ENCODE peak calls at places on chromosomes 12 and 14, in seven cellular contexts. S is WTC11, G is ovary, J is nephron progenitor cell, X is heart right ventricle, F is fibroblast of lung, T is fibroblast of mammary gland. H is an unnamed sample.

GRCh38 chr14:95784137-95784536 is 70.2 kb upstream of the TCL1A start:
- DNase-seq in S (peak), G (no peak), J (peak), X (no peak), F (peak), T (peak), H (peak)

GRCh38 chr14:98984719-98985041 is 287.3 kb downstream of the BCL11B start:
- DNase-seq in S (no peak), G (no peak), J (no peak), X (no peak), F (no peak), T (no peak), H (no peak)

GRCh38 chr14:44962573-44963528 is 861 bp downstream of the TOGARAM1 start:
- DNase-seq in S (peak), G (peak), J (peak), X (peak), F (peak), T (peak), H (peak)

GRCh38 chr12:402127-402456 is 648 bp downstream of the CCDC77 start:
- DNase-seq in S (peak), G (no peak), J (peak), X (no peak), F (peak), T (peak), H (peak)

GRCh38 chr12:2886768-2887450 is 3.8 kb upstream of the TULP3 start:
- DNase-seq in S (no peak), G (no peak), J (no peak), X (no peak), F (no peak), T (no peak), H (no peak)

GRCh38 chr12:53365245-53365904 is 14.6 kb upstream of the SP1 start:
- DNase-seq in S (no peak), G (no peak), J (no peak), X (no peak), F (no peak), T (peak), H (no peak)

GRCh38 chr12:43789941-43790340 is 16.2 kb downstream of the TWF1 start:
- DNase-seq in S (no peak), G (no peak), J (no peak), X (no peak), F (peak), T (peak), H (no peak)

GRCh38 chr12:67251012-67251411 is 18.1 kb upstream of the CAND1 start:
- DNase-seq in S (no peak), G (no peak), J (no peak), X (no peak), F (no peak), T (no peak), H (no peak)

GRCh38 chr14:31582286-31582691 is 21.1 kb downstream of the NUBPL start:
- DNase-seq in S (no peak), G (peak), J (no peak), X (no peak), F (peak), T (peak), H (no peak)

GRCh38 chr14:55654233-55654632 is 74.2 kb downstream of the KTN1 start:
- DNase-seq in S (no peak), G (no peak), J (no peak), X (no peak), F (no peak), T (no peak), H (no peak)

GRCh38 chr12:109258201-109258600 is 50.9 kb downstream of the FOXN4 start:
- DNase-seq in S (no peak), G (no peak), J (no peak), X (no peak), F (no peak), T (no peak), H (no peak)

GRCh38 chr12:34186492-34186891 is 164.2 kb downstream of the ALG10 start:
- DNase-seq in S (no peak), G (no peak), J (no peak), X (no peak), F (no peak), T (no peak), H (no peak)

GRCh38 chr12:30909088-30909688 is 17.4 kb upstream of the TSPAN11 start:
- DNase-seq in S (no peak), G (no peak), J (no peak), X (no peak), F (no peak), T (peak), H (no peak)

GRCh38 chr12:39883411-39883810 is 222.5 kb downstream of the SLC2A13 start:
- DNase-seq in S (no peak), G (no peak), J (no peak), X (no peak), F (no peak), T (no peak), H (no peak)

GRCh38 chr14:98704441-98704840 is 567.6 kb downstream of the BCL11B start:
- DNase-seq in S (no peak), G (no peak), J (no peak), X (no peak), F (no peak), T (no peak), H (no peak)

GRCh38 chr12:128486951-128487350 is 220.0 kb downstream of the TMEM132C start:
- DNase-seq in S (no peak), G (no peak), J (no peak), X (no peak), F (no peak), T (no peak), H (no peak)

GRCh38 chr14:89910706-89911017 is 43.9 kb downstream of the EFCAB11 start:
- DNase-seq in S (no peak), G (no peak), J (no peak), X (no peak), F (no peak), T (no peak), H (no peak)

GRCh38 chr12:132456944-132457495 is 32.9 kb upstream of the FBRSL1 start:
- DNase-seq in S (no peak), G (peak), J (no peak), X (no peak), F (no peak), T (no peak), H (no peak)

GRCh38 chr14:37678916-37679315 is 83.5 kb downstream of the TTC6 start:
- DNase-seq in S (no peak), G (no peak), J (no peak), X (no peak), F (no peak), T (no peak), H (peak)

GRCh38 chr14:73249564-73250316 is 12.4 kb downstream of the PAPLN start:
- DNase-seq in S (no peak), G (no peak), J (no peak), X (no peak), F (no peak), T (no peak), H (no peak)

GRCh38 chr14:67943947-67944346 is 124.4 kb downstream of the RAD51B start:
- DNase-seq in S (peak), G (peak), J (peak), X (no peak), F (peak), T (peak), H (peak)

GRCh38 chr14:29584992-29585391 is 342.7 kb downstream of the PRKD1 start:
- DNase-seq in S (peak), G (peak), J (peak), X (peak), F (peak), T (peak), H (no peak)

GRCh38 chr14:22991852-22992251 is 9.5 kb upstream of the AJUBA start:
- DNase-seq in S (no peak), G (no peak), J (no peak), X (no peak), F (no peak), T (no peak), H (no peak)

GRCh38 chr12:75345531-75345930 is 11.1 kb downstream of the GLIPR1L1 start:
- DNase-seq in S (no peak), G (no peak), J (no peak), X (no peak), F (no peak), T (peak), H (peak)

GRCh38 chr14:103246089-103246488 is 87.9 kb upstream of the EIF5 start:
- DNase-seq in S (no peak), G (no peak), J (no peak), X (no peak), F (no peak), T (no peak), H (no peak)

GRCh38 chr12:31900271-31900670 is 58.9 kb upstream of the RESF1 start:
- DNase-seq in S (no peak), G (no peak), J (no peak), X (no peak), F (no peak), T (no peak), H (peak)

GRCh38 chr12:118061011-118061875 is at the start of gene WSB2:
- DNase-seq in S (peak), G (peak), J (peak), X (peak), F (peak), T (peak), H (peak)

GRCh38 chr12:77133566-77133965 is 68.2 kb upstream of the E2F7 start:
- DNase-seq in S (peak), G (peak), J (peak), X (peak), F (peak), T (peak), H (peak)

GRCh38 chr14:105091335-105092123 is 26.3 kb upstream of the GPR132 start:
- DNase-seq in S (no peak), G (peak), J (peak), X (peak), F (no peak), T (no peak), H (peak)

GRCh38 chr12:31118347-31118830 is 44.7 kb downstream of the DDX11 start:
- DNase-seq in S (peak), G (no peak), J (peak), X (no peak), F (no peak), T (no peak), H (no peak)

GRCh38 chr12:53577941-53578352 is 48.2 kb downstream of the ATF7 start:
- DNase-seq in S (no peak), G (no peak), J (no peak), X (no peak), F (no peak), T (no peak), H (no peak)

GRCh38 chr14:88346048-88346639 is 23.1 kb upstream of the KCNK10 start:
- DNase-seq in S (no peak), G (no peak), J (no peak), X (no peak), F (no peak), T (no peak), H (peak)

GRCh38 chr12:82473111-82473754 is 114.9 kb downstream of the METTL25 start:
- DNase-seq in S (no peak), G (no peak), J (no peak), X (no peak), F (no peak), T (no peak), H (no peak)

GRCh38 chr12:95805864-95806669 is 15.5 kb upstream of the NTN4 start:
- DNase-seq in S (no peak), G (no peak), J (no peak), X (no peak), F (peak), T (peak), H (peak)

GRCh38 chr14:63840981-63841380 is 11.8 kb upstream of the SYNE2 start:
- DNase-seq in S (peak), G (no peak), J (no peak), X (peak), F (no peak), T (no peak), H (no peak)

GRCh38 chr14:39050389-39050788 is 52.6 kb downstream of the SEC23A start:
- DNase-seq in S (no peak), G (no peak), J (no peak), X (no peak), F (peak), T (peak), H (peak)

GRCh38 chr12:89040146-89040964 is 311.9 kb downstream of the DUSP6 start:
- DNase-seq in S (peak), G (no peak), J (no peak), X (no peak), F (no peak), T (no peak), H (peak)

GRCh38 chr12:24960222-24960855 is 11.4 kb upstream of the BCAT1 start:
- DNase-seq in S (peak), G (no peak), J (peak), X (no peak), F (peak), T (peak), H (peak)

GRCh38 chr14:104421401-104421821 is 158.2 kb upstream of the C14orf180 start:
- DNase-seq in S (no peak), G (no peak), J (no peak), X (no peak), F (no peak), T (no peak), H (no peak)

GRCh38 chr12:49585477-49586445 is 17.8 kb upstream of the MCRS1 start:
- DNase-seq in S (no peak), G (no peak), J (no peak), X (no peak), F (no peak), T (no peak), H (no peak)
- TF ChIP-seq CTCF in S (no peak), G (no peak), J (no peak), X (no peak), F (no peak), T (no peak), H (no peak)

GRCh38 chr12:116950628-116951325 is 40.0 kb downstream of the FBXW8 start:
- DNase-seq in S (no peak), G (no peak), J (no peak), X (no peak), F (no peak), T (no peak), H (no peak)
- TF ChIP-seq CTCF in S (no peak), G (no peak), J (no peak), X (no peak), F (no peak), T (no peak), H (no peak)

DNA sequence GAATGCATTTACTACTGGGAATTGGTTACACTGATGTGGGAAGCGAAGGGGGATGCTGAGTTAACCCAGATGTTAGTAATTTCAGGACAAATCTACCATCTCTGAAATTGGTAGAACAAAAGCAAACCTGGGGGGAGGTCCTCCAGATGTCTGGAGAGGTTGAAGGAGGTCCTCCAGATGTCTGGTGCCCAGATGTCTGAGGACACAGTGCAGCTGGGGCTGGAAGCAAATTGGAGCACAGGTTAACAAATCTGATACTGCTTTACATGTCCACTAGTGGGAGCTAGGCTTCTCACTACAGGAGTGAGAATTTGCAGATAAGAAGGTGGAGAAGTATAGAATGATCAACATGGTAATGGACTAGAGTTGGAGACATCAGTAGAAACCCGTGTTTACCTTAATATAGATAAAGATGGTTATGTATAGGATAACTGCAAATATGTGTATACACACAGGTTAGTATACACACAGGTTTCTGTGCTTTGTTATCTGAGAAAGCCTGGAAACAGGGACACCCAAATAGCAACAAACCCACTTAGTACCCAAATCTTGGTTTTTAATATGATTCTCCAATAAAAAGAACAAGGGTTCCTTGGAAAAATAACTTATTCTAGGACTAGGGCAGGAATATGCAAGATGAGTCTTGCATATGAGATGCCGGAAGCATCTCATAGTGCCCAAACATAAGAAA is 162.5 kb downstream of the C12orf50 start:
- DNase-seq in S (no peak), G (no peak), J (no peak), X (no peak), F (peak), T (peak), H (peak)
- TF ChIP-seq CTCF in S (no peak), G (no peak), J (peak), X (no peak), F (peak), T (peak), H (peak)

GRCh38 chr14:77158175-77158908 is 16.8 kb upstream of the ZDHHC22 start:
- DNase-seq in S (peak), G (no peak), J (peak), X (peak), F (peak), T (peak), H (peak)
- TF ChIP-seq CTCF in S (no peak), G (no peak), J (no peak), X (peak), F (no peak), T (no peak), H (no peak)

DNA sequence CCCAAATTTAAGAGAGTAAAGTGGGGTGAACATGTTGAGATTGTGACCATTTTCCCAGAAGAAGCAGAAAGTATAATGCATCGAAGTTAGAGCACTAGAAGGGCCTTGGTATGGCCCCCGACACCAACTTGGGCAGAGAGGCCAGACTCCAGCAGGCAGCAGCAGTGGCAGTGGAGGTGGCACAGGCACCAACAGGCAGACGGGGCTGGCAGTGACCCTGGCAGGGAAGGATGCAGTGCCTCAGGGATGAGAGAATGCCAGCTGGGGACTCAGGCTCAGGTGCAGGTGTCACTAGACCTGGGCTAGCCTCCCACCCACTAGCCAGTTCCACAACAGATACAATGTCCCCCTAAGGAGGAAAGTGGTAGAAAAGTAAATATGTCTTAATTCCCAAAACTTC is 27.7 kb upstream of the AMIGO2 start:
- DNase-seq in S (no peak), G (no peak), J (no peak), X (no peak), F (no peak), T (no peak), H (no peak)
- TF ChIP-seq CTCF in S (no peak), G (no peak), J (no peak), X (no peak), F (no peak), T (no peak), H (no peak)

DNA sequence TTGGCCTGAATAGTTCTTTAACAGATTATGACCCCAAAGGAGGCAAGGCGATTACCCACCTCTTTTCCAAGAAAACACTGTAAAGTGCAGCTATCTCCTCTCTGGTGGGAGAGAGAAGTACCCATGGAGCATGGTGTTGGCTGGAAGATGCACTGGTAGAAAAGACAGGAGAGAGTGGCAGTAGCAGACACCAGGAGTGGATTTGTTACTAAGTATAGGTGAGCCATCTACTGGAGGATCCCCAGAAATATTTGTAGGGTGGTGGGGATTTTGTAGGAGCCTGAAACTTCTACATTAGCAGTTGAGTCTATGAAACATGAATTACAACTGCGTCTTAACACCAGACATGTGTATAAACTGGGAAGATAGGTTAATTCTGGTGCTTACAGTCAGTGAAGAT is 148.0 kb downstream of the SLC38A4 start:
- DNase-seq in S (no peak), G (no peak), J (no peak), X (no peak), F (peak), T (peak), H (peak)
- TF ChIP-seq CTCF in S (no peak), G (no peak), J (no peak), X (peak), F (peak), T (peak), H (peak)

H was measured in mammary epithelial cell.